ENCODE peak calls at places on chromosomes 7 and 10, in eight cellular contexts. F is brain microvascular endothelial cell, J is left lung, C is tibial nerve, K is lower lobe of right lung, Z is ascending aorta, N is Peyer's patch, O is adrenal gland. R is an unnamed sample.
A peak's percentile ranks its signal among the peaks of the same experiment; 100 is the strongest.

GRCh38 chr10:133162910-133163856 is 3.2 kb downstream of the KNDC1 start:
- DNase-seq in K (no peak), J (peak; percentile 34), N (peak; percentile 30), C (no peak), F (no peak), Z (no peak), O (no peak), R (no peak)

GRCh38 chr10:123512881-123513822 is 153.0 kb upstream of the GPR26 start:
- DNase-seq in F (no peak), Z (no peak), C (no peak), J (no peak), O (no peak), K (no peak), N (peak; percentile 17), R (no peak)

GRCh38 chr10:112639291-112639690 is 192.3 kb downstream of the VTI1A start:
- DNase-seq in C (no peak), F (no peak), K (no peak), J (no peak), O (no peak), N (no peak), Z (no peak), R (peak; percentile 33)

GRCh38 chr7:135390829-135391228 is 119.1 kb downstream of the CNOT4 start:
- DNase-seq in O (no peak), C (no peak), J (no peak), N (no peak), F (no peak), K (no peak), Z (no peak), R (no peak)

GRCh38 chr10:61464461-61465215 is 11.5 kb upstream of the TMEM26 start:
- DNase-seq in K (no peak), N (no peak), Z (no peak), O (no peak), F (peak; percentile 45), J (no peak), C (no peak), R (no peak)

GRCh38 chr7:26685636-26686035 is 178.8 kb downstream of the SKAP2 start:
- DNase-seq in K (no peak), F (no peak), C (no peak), Z (no peak), J (no peak), O (no peak), N (no peak), R (no peak)

GRCh38 chr10:27783660-27784059 is 38.0 kb upstream of the MKX start:
- DNase-seq in K (no peak), F (peak; percentile 79), Z (no peak), O (peak; percentile 18), N (no peak), C (peak; percentile 12), J (no peak), R (peak; percentile 41)

GRCh38 chr10:78572565-78572964 is 496.2 kb upstream of the ZMIZ1 start:
- DNase-seq in K (no peak), C (peak; percentile 71), Z (no peak), F (no peak), O (peak; percentile 38), J (no peak), N (no peak), R (no peak)

GRCh38 chr10:52256832-52257691 is 57.0 kb upstream of the DKK1 start:
- DNase-seq in O (no peak), Z (no peak), C (no peak), N (no peak), F (no peak), J (no peak), K (no peak), R (no peak)

GRCh38 chr7:7335215-7335614 is 152.9 kb downstream of the C1GALT1 start:
- DNase-seq in Z (no peak), O (no peak), N (no peak), K (no peak), J (no peak), F (no peak), C (no peak), R (no peak)

GRCh38 chr10:118734477-118734876 is 20.3 kb downstream of the CACUL1 start:
- DNase-seq in Z (no peak), F (no peak), O (no peak), N (no peak), K (no peak), C (no peak), J (no peak), R (no peak)

GRCh38 chr7:141585592-141586510 is 34.6 kb downstream of the AGK start:
- DNase-seq in Z (no peak), C (no peak), O (no peak), K (no peak), J (no peak), N (no peak), F (peak; percentile 94), R (peak; percentile 49)

GRCh38 chr7:135441791-135442190 is 68.1 kb downstream of the CNOT4 start:
- DNase-seq in C (no peak), J (no peak), Z (no peak), O (peak; percentile 16), N (no peak), K (no peak), F (peak; percentile 3), R (peak; percentile 52)

GRCh38 chr10:3248526-3249255 is 76.1 kb upstream of the PITRM1 start:
- DNase-seq in C (no peak), K (no peak), F (peak; percentile 85), N (peak; percentile 38), Z (no peak), O (no peak), J (no peak), R (peak; percentile 78)

GRCh38 chr10:106765355-106765754 is 399.2 kb downstream of the SORCS1 start:
- DNase-seq in O (no peak), J (no peak), K (no peak), F (no peak), Z (no peak), N (no peak), C (no peak), R (no peak)
- TF ChIP-seq CTCF in O (no peak), J (no peak), K (no peak), F (no peak), Z (no peak), N (no peak), C (no peak), R (no peak)

DNA sequence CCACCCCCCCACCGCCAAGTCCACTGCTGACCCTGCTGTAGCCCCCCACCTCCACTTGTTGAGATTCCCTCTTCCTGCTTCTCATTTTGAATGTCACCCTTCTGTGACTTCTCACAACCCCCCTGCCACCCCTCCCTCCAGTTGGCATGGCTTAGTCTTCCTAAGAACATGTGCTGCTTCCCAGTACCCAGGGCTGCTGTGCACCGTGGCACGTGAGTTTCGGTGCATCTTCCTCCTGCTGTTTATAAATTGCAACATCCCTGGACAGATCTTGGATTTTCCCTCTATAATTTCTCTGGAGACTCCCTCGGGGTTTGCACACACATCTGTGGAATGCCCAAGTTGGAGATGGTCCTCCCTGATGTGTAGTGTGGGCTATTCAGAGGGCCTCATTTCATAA is 52.8 kb downstream of the IKZF1 start:
- DNase-seq in J (no peak), N (no peak), F (no peak), C (no peak), Z (no peak), K (no peak), O (no peak), R (no peak)
- H3K27ac ChIP-seq in J (no peak overlapping the region), N (peak overlapping the region; percentile 75), F (no peak overlapping the region), C (no peak overlapping the region), Z (no peak overlapping the region), K (no peak overlapping the region), O (peak overlapping the region; percentile 66), R (no peak overlapping the region)

DNA sequence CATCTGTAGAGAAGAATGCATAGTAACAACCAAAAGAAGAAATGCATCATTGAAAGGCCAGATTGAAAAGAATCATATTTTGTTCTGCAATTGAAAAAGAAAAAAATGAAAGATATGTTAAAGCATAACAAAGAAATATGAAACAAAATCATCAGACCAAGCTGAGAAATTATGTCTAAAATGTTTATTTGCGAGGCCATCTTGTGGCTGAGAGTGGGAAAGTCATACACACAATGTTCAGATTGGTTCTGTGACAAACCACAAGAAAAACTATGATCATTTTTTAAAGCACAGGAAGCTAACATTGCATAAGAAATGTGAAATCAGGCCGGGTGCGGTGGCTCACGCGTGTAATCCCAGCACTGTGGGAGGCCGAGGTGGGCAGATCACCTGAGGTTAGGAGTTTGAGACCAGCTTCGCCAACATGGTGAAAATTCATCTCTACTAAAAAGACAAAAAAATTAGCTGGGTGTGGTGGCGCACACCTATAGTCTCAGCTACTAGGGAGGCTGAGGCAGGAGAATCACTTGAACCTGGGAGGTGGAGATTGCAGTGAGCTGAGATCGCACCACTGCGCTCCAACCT is 36.6 kb downstream of the ABCB5 start:
- DNase-seq in O (peak; percentile 8), F (peak; percentile 20), C (peak; percentile 14), Z (no peak), J (no peak), N (no peak), K (no peak), R (peak; percentile 33)
- TF ChIP-seq CTCF in O (peak; percentile 32), F (peak; percentile 59), C (peak; percentile 13), Z (no peak), J (peak; percentile 9), N (no peak), K (peak; percentile 31), R (peak; percentile 74)

DNA sequence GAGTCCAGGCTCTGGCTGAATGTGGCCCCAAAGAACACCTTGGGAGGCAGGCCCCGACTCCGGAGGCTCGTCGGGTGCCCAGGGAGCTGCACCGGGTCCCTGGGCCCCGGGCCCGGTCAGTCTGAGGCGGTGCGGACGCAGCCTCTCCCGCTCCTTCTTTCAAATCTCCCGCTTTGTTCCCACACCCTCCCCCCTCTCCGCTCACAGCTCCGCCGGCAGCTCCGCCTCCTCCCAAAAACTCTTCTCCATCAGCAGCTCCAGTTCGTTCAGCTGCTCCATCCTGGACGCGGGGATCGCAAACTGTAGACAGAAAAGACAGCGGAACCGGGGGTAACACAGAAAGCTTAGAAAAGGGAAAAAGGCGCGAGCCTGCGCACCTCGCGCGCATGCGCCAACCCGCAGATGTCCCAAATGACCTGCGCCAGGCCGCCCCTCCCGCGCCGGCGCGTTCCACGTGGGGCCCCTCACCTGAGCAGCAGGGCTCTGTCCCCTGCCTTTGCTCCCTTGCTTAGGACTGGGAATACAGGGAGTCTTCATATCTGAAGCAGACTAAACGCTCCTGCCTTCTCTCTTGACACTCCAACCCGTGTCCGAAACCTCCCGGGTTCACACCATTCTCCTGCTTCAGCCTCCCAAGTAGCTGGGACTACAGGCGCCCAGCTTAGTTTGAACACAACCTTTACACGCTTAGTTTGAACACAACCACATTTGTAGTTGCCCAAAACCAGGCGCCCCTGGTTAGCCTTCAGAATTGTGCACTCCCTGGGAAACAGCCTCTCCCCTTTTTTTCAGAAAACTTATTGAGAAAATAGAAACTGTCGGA is at the start of gene DNA2:
- DNase-seq in O (peak; percentile 61), Z (peak; percentile 10), F (peak; percentile 41), K (peak; percentile 75), N (peak; percentile 80), J (peak; percentile 90), C (peak; percentile 14), R (peak; percentile 95)
- H3K27ac ChIP-seq in O (no peak within 1 kb of the TSS), Z (peak within 1 kb of the TSS; percentile 27), F (peak within 1 kb of the TSS; percentile 39), K (no peak within 1 kb of the TSS), N (peak within 1 kb of the TSS; percentile 24), J (no peak within 1 kb of the TSS), C (peak within 1 kb of the TSS; percentile 40), R (peak within 1 kb of the TSS; percentile 97)

R was measured in RWPE1.